ENCODE peak calls at places on chromosomes 11 and 22, in seven cellular contexts. Z is esophagus squamous epithelium, R is prostate gland, T is lower leg skin, B is H1, L is NB4, X is A549. F is an unnamed sample.

GRCh38 chr22:25548866-25549464 is 15.5 kb upstream of the GRK3 start:
- DNase-seq in Z (no peak), R (no peak), T (no peak), B (no peak), L (peak; percentile 27), X (no peak), F (no peak)

GRCh38 chr11:35583126-35583525 is 35.1 kb upstream of the FJX1 start:
- DNase-seq in Z (no peak), R (no peak), T (no peak), B (no peak), L (no peak), X (no peak), F (no peak)

GRCh38 chr11:33542921-33543320 is 157.7 kb downstream of the C11orf91 start:
- DNase-seq in Z (no peak), R (peak; percentile 8), T (no peak), B (peak; percentile 82), L (peak; percentile 45), X (peak; percentile 86), F (peak; percentile 33)

GRCh38 chr11:109984634-109985289 is 108.4 kb upstream of the ZC3H12C start:
- DNase-seq in Z (no peak), R (no peak), T (no peak), B (no peak), L (peak; percentile 44), X (no peak), F (no peak)

GRCh38 chr11:130156108-130157022 is 3.2 kb upstream of the ST14 start:
- DNase-seq in Z (no peak), R (no peak), T (no peak), B (no peak), L (peak; percentile 73), X (peak; percentile 28), F (no peak)

GRCh38 chr11:93051181-93051580 is 81.7 kb downstream of the MTNR1B start:
- DNase-seq in Z (no peak), R (no peak), T (no peak), B (no peak), L (no peak), X (no peak), F (no peak)

GRCh38 chr11:69642913-69643632 is 2.1 kb downstream of the CCND1 start:
- DNase-seq in Z (no peak), R (peak; percentile 76), T (peak; percentile 52), B (peak; percentile 90), L (peak; percentile 92), X (peak; percentile 55), F (peak; percentile 56)

GRCh38 chr11:131474947-131475346 is 104.5 kb downstream of the NTM start:
- DNase-seq in Z (no peak), R (no peak), T (no peak), B (no peak), L (peak; percentile 46), X (no peak), F (no peak)

GRCh38 chr11:98230678-98231077 is 790.1 kb upstream of the CNTN5 start:
- DNase-seq in Z (no peak), R (no peak), T (no peak), B (no peak), L (no peak), X (no peak), F (no peak)

GRCh38 chr11:95140397-95141030 is 50.9 kb downstream of the ENDOD1 start:
- DNase-seq in Z (no peak), R (no peak), T (no peak), B (no peak), L (no peak), X (no peak), F (no peak)

GRCh38 chr22:30902496-30903357 is 65.8 kb downstream of the MORC2 start:
- DNase-seq in Z (no peak), R (no peak), T (no peak), B (peak; percentile 20), L (no peak), X (no peak), F (no peak)

GRCh38 chr22:19923914-19924513 is 17.6 kb upstream of the COMT start:
- DNase-seq in Z (no peak), R (no peak), T (no peak), B (no peak), L (no peak), X (no peak), F (no peak)

GRCh38 chr11:44010789-44011251 is 37.0 kb upstream of the ACCSL start:
- DNase-seq in Z (no peak), R (no peak), T (no peak), B (no peak), L (no peak), X (no peak), F (no peak)

GRCh38 chr11:123561046-123561781 is 93.2 kb downstream of the SCN3B start:
- DNase-seq in Z (no peak), R (no peak), T (no peak), B (no peak), L (peak; percentile 28), X (no peak), F (no peak)

GRCh38 chr11:78641541-78641940 is 66.9 kb upstream of the NARS2 start:
- DNase-seq in Z (no peak), R (no peak), T (no peak), B (no peak), L (no peak), X (no peak), F (no peak)

GRCh38 chr11:14768789-14769188 is 123.2 kb downstream of the CYP2R1 start:
- DNase-seq in Z (no peak), R (no peak), T (no peak), B (no peak), L (no peak), X (no peak), F (no peak)

GRCh38 chr22:50183141-50183971 is 2.4 kb upstream of the TRABD start:
- DNase-seq in Z (no peak), R (no peak), T (no peak), B (no peak), L (no peak), X (no peak), F (no peak)

GRCh38 chr22:42805016-42805997 is 51.8 kb downstream of the ARFGAP3 start:
- DNase-seq in Z (no peak), R (peak; percentile 89), T (no peak), B (no peak), L (no peak), X (no peak), F (no peak)

GRCh38 chr11:72067676-72068075 is 12.7 kb downstream of the NUMA1 start:
- DNase-seq in Z (no peak), R (no peak), T (no peak), B (no peak), L (no peak), X (no peak), F (no peak)

GRCh38 chr11:72070486-72070885 is 9.9 kb downstream of the NUMA1 start:
- DNase-seq in Z (no peak), R (no peak), T (no peak), B (no peak), L (no peak), X (no peak), F (no peak)

GRCh38 chr11:72069200-72069599 is 11.1 kb downstream of the NUMA1 start:
- DNase-seq in Z (no peak), R (no peak), T (no peak), B (no peak), L (peak; percentile 28), X (no peak), F (no peak)

GRCh38 chr11:72072348-72072747 is 8.0 kb downstream of the NUMA1 start:
- DNase-seq in Z (no peak), R (peak; percentile 43), T (no peak), B (no peak), L (peak; percentile 41), X (no peak), F (no peak)

DNA sequence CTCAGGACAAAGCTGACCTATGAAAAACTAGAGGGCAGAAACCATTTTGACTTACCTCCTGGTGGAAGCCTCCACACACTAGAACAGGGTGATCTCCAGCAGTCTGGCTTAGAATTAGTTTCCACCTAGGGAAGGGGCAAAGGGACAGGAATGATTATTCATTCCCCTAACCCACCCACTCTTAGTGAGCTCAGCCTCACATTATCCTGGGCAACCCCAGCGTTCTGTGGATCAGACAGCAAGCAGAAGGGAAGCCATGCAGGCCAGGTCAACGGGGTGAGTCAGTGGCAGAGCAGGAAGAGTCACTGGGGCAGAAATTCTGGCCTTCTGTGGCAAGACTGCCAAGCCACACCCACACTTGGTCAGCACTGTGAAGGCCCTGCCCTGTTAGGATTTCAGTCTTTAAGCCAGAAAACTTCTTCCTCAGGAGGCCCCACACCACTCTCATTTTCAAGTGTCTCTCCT is 10.5 kb downstream of the NUMA1 start:
- DNase-seq in Z (no peak), R (peak; percentile 54), T (peak; percentile 84), B (no peak), L (peak; percentile 84), X (peak; percentile 59), F (peak; percentile 67)
- TF ChIP-seq POLR2A in Z (no peak), R (peak; percentile 48), T (no peak), B (no peak), L (no peak), X (peak; percentile 28), F (peak; percentile 11)

DNA sequence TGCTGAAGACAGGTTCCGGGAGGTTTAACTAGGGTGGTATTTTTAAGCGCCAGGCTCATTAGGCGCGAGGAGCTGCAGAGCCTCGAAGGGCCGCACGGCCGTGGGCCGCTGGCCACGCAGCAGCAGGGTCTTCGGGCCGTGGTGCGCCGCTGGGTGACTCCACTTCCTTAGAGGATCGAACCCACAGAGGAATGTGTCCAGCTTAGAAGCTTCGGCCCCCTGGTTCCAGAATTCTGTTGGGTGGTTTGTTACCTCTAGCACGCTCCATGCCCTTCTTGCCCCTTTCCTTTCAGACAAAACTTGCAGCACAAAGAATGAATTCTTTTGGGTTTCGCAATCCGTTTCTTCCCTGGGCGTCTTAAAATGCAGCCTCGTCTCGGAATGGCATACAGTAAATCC is 773 bp upstream of the PATL1 start:
- DNase-seq in Z (no peak), R (peak; percentile 29), T (peak; percentile 31), B (peak; percentile 63), L (no peak), X (no peak), F (no peak)
- H3K4me3 ChIP-seq in Z (peak overlapping the region; percentile 92), R (peak overlapping the region; percentile 68), T (peak overlapping the region; percentile 41), B (peak overlapping the region; percentile 82), L (peak overlapping the region; percentile 86), X (peak overlapping the region; percentile 90), F (peak overlapping the region; percentile 99)

DNA sequence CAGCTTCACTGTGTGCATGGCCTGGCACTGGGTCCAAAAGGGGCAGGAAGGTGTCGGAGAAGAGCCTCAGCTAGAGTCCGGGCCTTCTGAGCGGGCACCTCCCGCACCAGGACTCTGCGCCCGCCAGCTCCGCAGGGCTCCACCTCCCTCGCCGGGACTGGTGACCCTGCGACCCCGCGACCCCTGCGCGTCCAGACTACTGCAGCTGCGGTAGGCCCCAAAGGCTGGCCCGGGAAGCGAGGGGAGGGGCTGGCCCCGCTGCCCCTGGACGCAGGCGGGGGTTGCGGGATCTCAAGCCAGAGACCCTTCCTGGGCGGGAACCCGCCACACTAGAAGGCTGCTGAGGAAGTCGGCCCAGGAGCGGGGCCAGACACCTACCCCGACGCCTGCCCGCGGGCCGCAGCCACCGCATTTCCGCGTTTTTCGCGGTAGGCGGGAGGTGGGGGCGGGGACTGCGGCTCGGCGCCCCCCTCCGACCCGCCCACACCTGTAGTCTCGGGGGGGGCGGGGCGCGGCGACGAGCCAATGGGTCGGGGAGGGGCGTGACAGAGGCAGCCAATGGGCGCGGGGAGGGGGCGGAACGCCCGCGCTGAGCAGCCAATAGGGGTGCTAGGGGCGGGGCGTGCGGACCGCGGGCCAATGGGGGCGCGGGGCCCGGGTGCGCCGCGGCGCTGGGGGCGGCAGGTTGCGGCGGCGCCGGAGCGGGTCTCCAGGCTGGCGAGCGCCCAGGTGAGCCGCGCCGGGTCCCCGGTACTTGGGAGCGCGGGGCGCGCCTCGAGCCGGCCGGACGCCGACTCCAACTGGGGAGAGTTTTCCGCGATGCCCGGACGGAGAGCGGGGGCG is at the start of the genes LMNTD2 and RASSF7:
- DNase-seq in Z (peak; percentile 79), R (peak; percentile 95), T (peak; percentile 87), B (peak; percentile 98), L (peak; percentile 92), X (peak; percentile 95), F (peak; percentile 87)
- TF ChIP-seq POLR2A in Z (no peak), R (peak; percentile 64), T (no peak), B (no peak), L (peak; percentile 36), X (peak; percentile 69), F (no peak)

GRCh38 chr11:1853376-1854131 is 670 bp downstream of the LSP1 start:
- DNase-seq in Z (no peak), R (no peak), T (no peak), B (no peak), L (no peak), X (no peak), F (no peak)
- H3K4me3 ChIP-seq in Z (peak overlapping the region; percentile 58), R (no peak overlapping the region), T (no peak overlapping the region), B (no peak overlapping the region), L (peak overlapping the region; percentile 32), X (no peak overlapping the region), F (peak overlapping the region; percentile 30)

F was measured in tibial nerve.